ENCODE peak calls at places on chromosome X, in eight cellular contexts. One of them, this sample, is unnamed.

GRCh38 chrX:109472939-109473713 is 8.8 kb downstream of the GUCY2F start:
- DNase-seq in adipocyte: peak
- DNase-seq in NCI-H2029: no peak
- DNase-seq in progenitor cell of endocrine pancreas: peak
- DNase-seq in A172: no peak
- DNase-seq in NT2/D1: peak
- DNase-seq in MCF 10A: peak
- DNase-seq in D341Med: peak
- DNase-seq in this sample: peak

GRCh38 chrX:80812176-80812575 is 2.5 kb upstream of the BRWD3 start:
- DNase-seq in A172: peak
- DNase-seq in progenitor cell of endocrine pancreas: no peak
- DNase-seq in NT2/D1: no peak
- DNase-seq in MCF 10A: peak
- DNase-seq in adipocyte: peak
- DNase-seq in D341Med: peak
- DNase-seq in NCI-H2029: no peak
- DNase-seq in this sample: peak

GRCh38 chrX:100830143-100830542 is 10.0 kb downstream of the CSTF2 start:
- DNase-seq in A172: no peak
- DNase-seq in progenitor cell of endocrine pancreas: no peak
- DNase-seq in NCI-H2029: no peak
- DNase-seq in D341Med: no peak
- DNase-seq in MCF 10A: no peak
- DNase-seq in NT2/D1: no peak
- DNase-seq in adipocyte: no peak
- DNase-seq in this sample: no peak

GRCh38 chrX:33106737-33107136 is 104.6 kb downstream of the DMD start:
- DNase-seq in D341Med: no peak
- DNase-seq in MCF 10A: no peak
- DNase-seq in progenitor cell of endocrine pancreas: no peak
- DNase-seq in NT2/D1: no peak
- DNase-seq in NCI-H2029: no peak
- DNase-seq in A172: no peak
- DNase-seq in adipocyte: no peak
- DNase-seq in this sample: no peak

GRCh38 chrX:10457092-10457491 is 163.3 kb downstream of the MID1 start:
- DNase-seq in D341Med: no peak
- DNase-seq in A172: no peak
- DNase-seq in adipocyte: peak
- DNase-seq in progenitor cell of endocrine pancreas: no peak
- DNase-seq in NT2/D1: no peak
- DNase-seq in NCI-H2029: no peak
- DNase-seq in MCF 10A: no peak
- DNase-seq in this sample: no peak

GRCh38 chrX:13659057-13659456 is 6.1 kb downstream of the TCEANC start:
- DNase-seq in NCI-H2029: no peak
- DNase-seq in progenitor cell of endocrine pancreas: no peak
- DNase-seq in NT2/D1: no peak
- DNase-seq in A172: no peak
- DNase-seq in MCF 10A: peak
- DNase-seq in adipocyte: peak
- DNase-seq in D341Med: no peak
- DNase-seq in this sample: no peak

GRCh38 chrX:106284431-106285025 is 116.4 kb downstream of the PWWP3B start:
- DNase-seq in MCF 10A: no peak
- DNase-seq in A172: no peak
- DNase-seq in NCI-H2029: no peak
- DNase-seq in adipocyte: no peak
- DNase-seq in NT2/D1: no peak
- DNase-seq in D341Med: no peak
- DNase-seq in progenitor cell of endocrine pancreas: no peak
- DNase-seq in this sample: no peak

GRCh38 chrX:130418740-130419139 is 17.0 kb downstream of the RBMX2 start:
- DNase-seq in NT2/D1: no peak
- DNase-seq in progenitor cell of endocrine pancreas: no peak
- DNase-seq in NCI-H2029: no peak
- DNase-seq in A172: no peak
- DNase-seq in D341Med: no peak
- DNase-seq in adipocyte: no peak
- DNase-seq in MCF 10A: no peak
- DNase-seq in this sample: no peak

GRCh38 chrX:8815460-8816065 is 14.4 kb upstream of the FAM9A start:
- DNase-seq in NCI-H2029: peak
- DNase-seq in NT2/D1: peak
- DNase-seq in A172: peak
- DNase-seq in MCF 10A: peak
- DNase-seq in progenitor cell of endocrine pancreas: peak
- DNase-seq in D341Med: peak
- DNase-seq in adipocyte: peak
- DNase-seq in this sample: peak

GRCh38 chrX:110015915-110016314 is 13.0 kb downstream of the TMEM164 start:
- DNase-seq in NT2/D1: no peak
- DNase-seq in D341Med: no peak
- DNase-seq in A172: no peak
- DNase-seq in NCI-H2029: no peak
- DNase-seq in adipocyte: no peak
- DNase-seq in progenitor cell of endocrine pancreas: no peak
- DNase-seq in MCF 10A: no peak
- DNase-seq in this sample: no peak

GRCh38 chrX:139172731-139173130 is 357.8 kb upstream of the F9 start:
- DNase-seq in NT2/D1: no peak
- DNase-seq in D341Med: no peak
- DNase-seq in MCF 10A: no peak
- DNase-seq in adipocyte: no peak
- DNase-seq in A172: no peak
- DNase-seq in NCI-H2029: no peak
- DNase-seq in progenitor cell of endocrine pancreas: no peak
- DNase-seq in this sample: no peak

GRCh38 chrX:23945206-23945605 is 37.4 kb downstream of the CXorf58 start:
- DNase-seq in A172: no peak
- DNase-seq in D341Med: no peak
- DNase-seq in MCF 10A: no peak
- DNase-seq in NT2/D1: no peak
- DNase-seq in adipocyte: no peak
- DNase-seq in NCI-H2029: no peak
- DNase-seq in progenitor cell of endocrine pancreas: no peak
- DNase-seq in this sample: no peak

GRCh38 chrX:137051978-137052640 is 18.3 kb upstream of the GPR101 start:
- DNase-seq in A172: peak
- DNase-seq in adipocyte: peak
- DNase-seq in D341Med: peak
- DNase-seq in MCF 10A: peak
- DNase-seq in progenitor cell of endocrine pancreas: peak
- DNase-seq in NT2/D1: no peak
- DNase-seq in NCI-H2029: no peak
- DNase-seq in this sample: peak

GRCh38 chrX:136780738-136781137 is at the start of gene ARHGEF6:
- DNase-seq in A172: no peak
- DNase-seq in progenitor cell of endocrine pancreas: no peak
- DNase-seq in NT2/D1: no peak
- DNase-seq in MCF 10A: no peak
- DNase-seq in NCI-H2029: no peak
- DNase-seq in D341Med: no peak
- DNase-seq in adipocyte: no peak
- DNase-seq in this sample: peak

GRCh38 chrX:57366430-57366829 is 79.9 kb downstream of the FAAH2 start:
- DNase-seq in MCF 10A: no peak
- DNase-seq in D341Med: no peak
- DNase-seq in NCI-H2029: no peak
- DNase-seq in A172: no peak
- DNase-seq in adipocyte: no peak
- DNase-seq in NT2/D1: no peak
- DNase-seq in progenitor cell of endocrine pancreas: no peak
- DNase-seq in this sample: no peak

GRCh38 chrX:151688695-151689094 is 6.6 kb upstream of the PRRG3 start:
- DNase-seq in progenitor cell of endocrine pancreas: no peak
- DNase-seq in adipocyte: no peak
- DNase-seq in NT2/D1: no peak
- DNase-seq in NCI-H2029: no peak
- DNase-seq in D341Med: no peak
- DNase-seq in MCF 10A: no peak
- DNase-seq in A172: no peak
- DNase-seq in this sample: no peak

GRCh38 chrX:132046533-132046932 is 23.4 kb downstream of the STK26 start:
- DNase-seq in A172: no peak
- DNase-seq in progenitor cell of endocrine pancreas: no peak
- DNase-seq in NCI-H2029: no peak
- DNase-seq in adipocyte: no peak
- DNase-seq in D341Med: no peak
- DNase-seq in MCF 10A: no peak
- DNase-seq in NT2/D1: no peak
- DNase-seq in this sample: no peak

GRCh38 chrX:24466025-24466424 is 939 bp downstream of the PDK3 start:
- DNase-seq in NT2/D1: no peak
- DNase-seq in D341Med: no peak
- DNase-seq in A172: no peak
- DNase-seq in adipocyte: peak
- DNase-seq in NCI-H2029: no peak
- DNase-seq in progenitor cell of endocrine pancreas: no peak
- DNase-seq in MCF 10A: no peak
- DNase-seq in this sample: no peak

GRCh38 chrX:153736071-153736820 is 11.6 kb downstream of the ABCD1 start:
- DNase-seq in A172: no peak
- DNase-seq in D341Med: no peak
- DNase-seq in NT2/D1: no peak
- DNase-seq in adipocyte: no peak
- DNase-seq in progenitor cell of endocrine pancreas: no peak
- DNase-seq in MCF 10A: no peak
- DNase-seq in NCI-H2029: no peak
- DNase-seq in this sample: no peak